ENCODE peak calls at places on chromosomes 7 and 10, in five cellular contexts. One of them, this sample, is unnamed.
A peak's percentile ranks its signal among the peaks of the same experiment; 100 is the strongest.

GRCh38 chr7:111560773-111561658 is 1.3 kb downstream of the IMMP2L start:
- DNase-seq in DND-41: no peak
- DNase-seq in heart left ventricle: no peak
- DNase-seq in HCT116: no peak
- DNase-seq in left ventricle myocardium inferior: no peak
- DNase-seq in this sample: no peak

GRCh38 chr10:43671659-43672555 is 23.2 kb upstream of the ZNF32 start:
- DNase-seq in DND-41: peak; percentile 50
- DNase-seq in heart left ventricle: peak; percentile 52
- DNase-seq in HCT116: peak; percentile 47
- DNase-seq in left ventricle myocardium inferior: no peak
- DNase-seq in this sample: peak; percentile 75

GRCh38 chr7:129188892-129189660 is 643 bp downstream of the SMO start:
- DNase-seq in DND-41: peak; percentile 7
- DNase-seq in heart left ventricle: no peak
- DNase-seq in HCT116: no peak
- DNase-seq in left ventricle myocardium inferior: no peak
- DNase-seq in this sample: no peak

GRCh38 chr10:129525408-129525807 is 58.4 kb downstream of the MGMT start:
- DNase-seq in DND-41: no peak
- DNase-seq in heart left ventricle: no peak
- DNase-seq in HCT116: no peak
- DNase-seq in left ventricle myocardium inferior: no peak
- DNase-seq in this sample: no peak

GRCh38 chr10:110336111-110336721 is 31.5 kb upstream of the SMNDC1 start:
- DNase-seq in DND-41: no peak
- DNase-seq in heart left ventricle: no peak
- DNase-seq in HCT116: no peak
- DNase-seq in left ventricle myocardium inferior: no peak
- DNase-seq in this sample: peak; percentile 24

GRCh38 chr10:17412323-17412722 is 42.1 kb downstream of the ST8SIA6 start:
- DNase-seq in DND-41: no peak
- DNase-seq in heart left ventricle: no peak
- DNase-seq in HCT116: no peak
- DNase-seq in left ventricle myocardium inferior: no peak
- DNase-seq in this sample: no peak

GRCh38 chr7:44959433-44959951 is 19.3 kb downstream of the MYO1G start:
- DNase-seq in DND-41: no peak
- DNase-seq in heart left ventricle: no peak
- DNase-seq in HCT116: no peak
- DNase-seq in left ventricle myocardium inferior: no peak
- DNase-seq in this sample: no peak

GRCh38 chr7:135704074-135704473 is 23.9 kb downstream of the SLC13A4 start:
- DNase-seq in DND-41: peak; percentile 15
- DNase-seq in heart left ventricle: no peak
- DNase-seq in HCT116: no peak
- DNase-seq in left ventricle myocardium inferior: no peak
- DNase-seq in this sample: peak; percentile 34

GRCh38 chr10:10499839-10500238 is 517.8 kb upstream of the CELF2 start:
- DNase-seq in DND-41: no peak
- DNase-seq in heart left ventricle: no peak
- DNase-seq in HCT116: no peak
- DNase-seq in left ventricle myocardium inferior: no peak
- DNase-seq in this sample: no peak

GRCh38 chr7:151684408-151685175 is 164.9 kb upstream of the RHEB start:
- DNase-seq in DND-41: no peak
- DNase-seq in heart left ventricle: peak; percentile 4
- DNase-seq in HCT116: no peak
- DNase-seq in left ventricle myocardium inferior: no peak
- DNase-seq in this sample: no peak

GRCh38 chr7:155219947-155220769 is 77.5 kb upstream of the INSIG1 start:
- DNase-seq in DND-41: no peak
- DNase-seq in heart left ventricle: no peak
- DNase-seq in HCT116: no peak
- DNase-seq in left ventricle myocardium inferior: no peak
- DNase-seq in this sample: no peak

GRCh38 chr10:36634916-36635315 is 490.5 kb upstream of the ANKRD30A start:
- DNase-seq in DND-41: no peak
- DNase-seq in heart left ventricle: no peak
- DNase-seq in HCT116: no peak
- DNase-seq in left ventricle myocardium inferior: no peak
- DNase-seq in this sample: no peak

GRCh38 chr7:98284335-98285036 is 3.0 kb downstream of the BRI3 start:
- DNase-seq in DND-41: no peak
- DNase-seq in heart left ventricle: peak; percentile 92
- DNase-seq in HCT116: no peak
- DNase-seq in left ventricle myocardium inferior: peak; percentile 82
- DNase-seq in this sample: peak; percentile 56

GRCh38 chr7:26280097-26280496 is 11.6 kb upstream of the SNX10 start:
- DNase-seq in DND-41: no peak
- DNase-seq in heart left ventricle: no peak
- DNase-seq in HCT116: no peak
- DNase-seq in left ventricle myocardium inferior: no peak
- DNase-seq in this sample: no peak

GRCh38 chr10:48802611-48803046 is 118.0 kb downstream of the WDFY4 start:
- DNase-seq in DND-41: no peak
- DNase-seq in heart left ventricle: no peak
- DNase-seq in HCT116: no peak
- DNase-seq in left ventricle myocardium inferior: no peak
- DNase-seq in this sample: no peak

GRCh38 chr7:86961686-86962085 is 97.8 kb downstream of the ELAPOR2 start:
- DNase-seq in DND-41: no peak
- DNase-seq in heart left ventricle: no peak
- DNase-seq in HCT116: no peak
- DNase-seq in left ventricle myocardium inferior: no peak
- DNase-seq in this sample: no peak

GRCh38 chr7:128961030-128961659 is 23.4 kb downstream of the IRF5 start:
- DNase-seq in DND-41: no peak
- DNase-seq in heart left ventricle: no peak
- DNase-seq in HCT116: no peak
- DNase-seq in left ventricle myocardium inferior: no peak
- DNase-seq in this sample: no peak

GRCh38 chr7:51235593-51236313 is 80.9 kb downstream of the COBL start:
- DNase-seq in DND-41: no peak
- DNase-seq in heart left ventricle: no peak
- DNase-seq in HCT116: no peak
- DNase-seq in left ventricle myocardium inferior: no peak
- DNase-seq in this sample: no peak

GRCh38 chr7:5354460-5355279 is 69.0 kb downstream of the TNRC18 start:
- DNase-seq in DND-41: no peak
- DNase-seq in heart left ventricle: peak; percentile 85
- DNase-seq in HCT116: no peak
- DNase-seq in left ventricle myocardium inferior: peak; percentile 73
- DNase-seq in this sample: peak; percentile 81

GRCh38 chr7:55898287-55898686 is 11.0 kb downstream of the ZNF713 start:
- DNase-seq in DND-41: no peak
- DNase-seq in heart left ventricle: no peak
- DNase-seq in HCT116: no peak
- DNase-seq in left ventricle myocardium inferior: no peak
- DNase-seq in this sample: no peak

GRCh38 chr10:129766611-129767550 is 197.2 kb downstream of the EBF3 start:
- DNase-seq in DND-41: no peak
- DNase-seq in heart left ventricle: no peak
- DNase-seq in HCT116: no peak
- DNase-seq in left ventricle myocardium inferior: no peak
- DNase-seq in this sample: peak; percentile 11

GRCh38 chr10:24820616-24821015 is 96.9 kb upstream of the ARHGAP21 start:
- DNase-seq in DND-41: no peak
- DNase-seq in heart left ventricle: no peak
- DNase-seq in HCT116: no peak
- DNase-seq in left ventricle myocardium inferior: no peak
- DNase-seq in this sample: no peak

GRCh38 chr10:84549368-84549767 is 221.0 kb downstream of the CCSER2 start:
- DNase-seq in DND-41: no peak
- DNase-seq in heart left ventricle: no peak
- DNase-seq in HCT116: no peak
- DNase-seq in left ventricle myocardium inferior: no peak
- DNase-seq in this sample: no peak

GRCh38 chr10:84550756-84551436 is 222.5 kb downstream of the CCSER2 start:
- DNase-seq in DND-41: no peak
- DNase-seq in heart left ventricle: no peak
- DNase-seq in HCT116: no peak
- DNase-seq in left ventricle myocardium inferior: no peak
- DNase-seq in this sample: no peak

GRCh38 chr10:84551437-84552120 is 223.2 kb downstream of the CCSER2 start:
- DNase-seq in DND-41: no peak
- DNase-seq in heart left ventricle: no peak
- DNase-seq in HCT116: no peak
- DNase-seq in left ventricle myocardium inferior: no peak
- DNase-seq in this sample: no peak

GRCh38 chr10:84546609-84547008 is 218.2 kb downstream of the CCSER2 start:
- DNase-seq in DND-41: no peak
- DNase-seq in heart left ventricle: no peak
- DNase-seq in HCT116: no peak
- DNase-seq in left ventricle myocardium inferior: no peak
- DNase-seq in this sample: no peak

GRCh38 chr10:84548869-84549268 is 220.5 kb downstream of the CCSER2 start:
- DNase-seq in DND-41: no peak
- DNase-seq in heart left ventricle: no peak
- DNase-seq in HCT116: no peak
- DNase-seq in left ventricle myocardium inferior: no peak
- DNase-seq in this sample: no peak
- TF ChIP-seq CTCF in DND-41: peak; percentile 48
- TF ChIP-seq CTCF in heart left ventricle: no peak
- TF ChIP-seq CTCF in HCT116: peak; percentile 55
- TF ChIP-seq CTCF in left ventricle myocardium inferior: peak; percentile 14
- TF ChIP-seq CTCF in this sample: no peak

GRCh38 chr7:47661051-47661714 is 79.3 kb upstream of the TNS3 start:
- DNase-seq in DND-41: no peak
- DNase-seq in heart left ventricle: no peak
- DNase-seq in HCT116: no peak
- DNase-seq in left ventricle myocardium inferior: no peak
- DNase-seq in this sample: no peak
- H3K27ac ChIP-seq in DND-41: no peak overlapping the region
- H3K27ac ChIP-seq in heart left ventricle: no peak overlapping the region
- H3K27ac ChIP-seq in HCT116: no peak overlapping the region
- H3K27ac ChIP-seq in left ventricle myocardium inferior: no peak overlapping the region
- H3K27ac ChIP-seq in this sample: no peak overlapping the region

DNA sequence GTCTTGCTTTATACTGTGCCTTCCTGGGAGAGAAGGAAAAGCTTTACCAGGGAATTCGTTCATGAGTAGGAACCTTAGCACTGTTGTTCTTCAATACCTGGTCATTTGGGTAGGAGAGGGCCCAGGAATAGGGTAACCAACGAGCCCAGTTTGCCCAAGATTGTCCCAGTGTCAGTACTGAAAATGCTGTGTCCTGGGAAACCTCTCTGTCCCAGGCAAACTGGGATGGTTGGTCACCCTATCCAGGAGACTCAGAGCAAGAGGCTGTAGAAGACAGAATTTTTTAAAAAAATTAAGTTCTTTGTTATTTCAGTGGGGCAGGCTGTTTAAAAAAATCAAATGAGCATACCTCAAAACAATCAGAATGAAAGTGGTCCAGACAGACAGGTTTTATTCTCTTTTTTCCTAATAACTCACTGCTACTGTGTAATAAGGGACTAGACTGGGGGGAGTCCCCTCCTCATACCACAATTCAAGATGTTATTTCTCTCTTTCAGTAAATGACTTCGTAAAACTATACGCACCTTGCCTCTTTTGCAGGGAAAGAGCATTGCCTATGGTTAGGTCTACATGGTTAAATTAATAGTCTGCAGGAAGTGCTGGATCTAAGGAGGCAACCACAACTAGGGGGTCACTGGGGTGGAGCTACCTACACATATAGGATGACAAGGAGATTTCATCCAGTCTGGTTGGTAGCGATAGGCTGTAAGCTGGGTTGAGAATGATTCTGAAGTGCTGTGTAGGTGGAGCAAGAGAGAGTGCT is 41.1 kb upstream of the FAM133B start:
- DNase-seq in DND-41: peak; percentile 63
- DNase-seq in heart left ventricle: no peak
- DNase-seq in HCT116: no peak
- DNase-seq in left ventricle myocardium inferior: no peak
- DNase-seq in this sample: no peak
- H3K4me1 ChIP-seq in DND-41: peaks cover 90% of the 10 kb centered on the region
- H3K4me1 ChIP-seq in heart left ventricle: peaks cover 20% of the 10 kb centered on the region
- H3K4me1 ChIP-seq in HCT116: peaks cover 48% of the 10 kb centered on the region
- H3K4me1 ChIP-seq in left ventricle myocardium inferior: peaks cover 58% of the 10 kb centered on the region
- H3K4me1 ChIP-seq in this sample: no peaks in the 10 kb centered on the region

GRCh38 chr7:14483663-14484062 is 418.9 kb downstream of the DGKB start:
- DNase-seq in DND-41: no peak
- DNase-seq in heart left ventricle: no peak
- DNase-seq in HCT116: no peak
- DNase-seq in left ventricle myocardium inferior: no peak
- DNase-seq in this sample: no peak
- TF ChIP-seq CTCF in DND-41: no peak
- TF ChIP-seq CTCF in heart left ventricle: no peak
- TF ChIP-seq CTCF in HCT116: no peak
- TF ChIP-seq CTCF in left ventricle myocardium inferior: no peak
- TF ChIP-seq CTCF in this sample: no peak

DNA sequence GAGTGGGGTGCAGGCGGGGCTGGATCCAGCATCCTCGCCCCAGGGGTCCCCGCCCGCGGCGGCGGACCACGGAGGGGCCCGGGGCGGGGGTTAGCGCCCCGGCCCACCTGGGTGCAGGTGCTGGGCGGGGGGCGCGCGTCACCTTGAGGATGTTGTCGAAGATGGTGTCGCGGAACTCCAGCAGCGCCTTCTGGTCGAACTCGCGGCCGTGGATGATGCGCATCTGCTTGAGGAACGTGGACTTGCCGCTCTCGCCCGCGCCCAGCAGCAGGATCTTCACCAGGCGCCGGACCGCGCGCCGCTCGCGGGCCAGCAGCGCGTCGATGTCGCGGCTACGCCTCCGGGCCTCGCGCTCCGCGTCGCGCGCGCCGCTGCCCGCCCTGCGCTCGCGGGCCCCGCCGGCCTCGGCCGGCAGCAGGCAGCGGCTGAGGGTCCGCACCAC is 376 bp downstream of the GNA12 start:
- DNase-seq in DND-41: peak; percentile 42
- DNase-seq in heart left ventricle: peak; percentile 57
- DNase-seq in HCT116: no peak
- DNase-seq in left ventricle myocardium inferior: no peak
- DNase-seq in this sample: peak; percentile 61
- H3K27ac ChIP-seq in DND-41: peak overlapping the region; percentile 4
- H3K27ac ChIP-seq in heart left ventricle: peak overlapping the region; percentile 79
- H3K27ac ChIP-seq in HCT116: peak overlapping the region; percentile 70
- H3K27ac ChIP-seq in left ventricle myocardium inferior: peak overlapping the region; percentile 77
- H3K27ac ChIP-seq in this sample: peak overlapping the region; percentile 63

This sample was measured in testis.